ENCODE peak calls at places on chromosomes 12 and 14, in four cellular contexts. C is body of pancreas, P is GM12892, O is stomach. T is an unnamed sample.

GRCh38 chr12:116610971-116611541 is 51.9 kb downstream of the MAP1LC3B2 start:
- DNase-seq in P (no peak), C (no peak), O (no peak), T (peak; percentile 30)

GRCh38 chr14:21960636-21961035 is 287.0 kb upstream of the OR4E1 start:
- DNase-seq in P (no peak), C (no peak), O (no peak), T (peak; percentile 3)

GRCh38 chr12:114777052-114777451 is 93.1 kb upstream of the TBX3 start:
- DNase-seq in P (no peak), C (no peak), O (no peak), T (no peak)

GRCh38 chr14:68147331-68147730 is 327.8 kb downstream of the RAD51B start:
- DNase-seq in C (no peak), P (no peak), O (no peak), T (no peak)

GRCh38 chr14:72701610-72702009 is 192.3 kb downstream of the DPF3 start:
- DNase-seq in O (no peak), C (no peak), P (no peak), T (no peak)

GRCh38 chr14:78606111-78606510 is 435.9 kb downstream of the NRXN3 start:
- DNase-seq in O (no peak), C (no peak), P (no peak), T (no peak)

GRCh38 chr12:132505105-132505851 is 15.3 kb downstream of the FBRSL1 start:
- DNase-seq in P (no peak), C (no peak), O (no peak), T (peak; percentile 21)

GRCh38 chr12:105352049-105352448 is 21.6 kb downstream of the C12orf75 start:
- DNase-seq in O (no peak), C (no peak), P (no peak), T (no peak)

GRCh38 chr14:75648066-75648838 is 12.4 kb downstream of the ERG28 start:
- DNase-seq in C (peak; percentile 73), P (no peak), O (peak; percentile 75), T (no peak)

GRCh38 chr12:12745576-12746211 is 28.5 kb downstream of the CDKN1B start:
- DNase-seq in P (no peak), C (no peak), O (no peak), T (no peak)

GRCh38 chr12:108583971-108584370 is 13.9 kb downstream of the TMEM119 start:
- DNase-seq in O (no peak), P (no peak), C (no peak), T (no peak)

GRCh38 chr12:96749978-96750377 is 157.1 kb upstream of the NEDD1 start:
- DNase-seq in O (no peak), P (no peak), C (no peak), T (no peak)

GRCh38 chr14:100155881-100156645 is 3.4 kb downstream of the DEGS2 start:
- DNase-seq in C (no peak), O (no peak), P (no peak), T (no peak)

GRCh38 chr12:95543305-95543704 is 8.0 kb downstream of the USP44 start:
- DNase-seq in P (no peak), C (no peak), O (no peak), T (no peak)

GRCh38 chr14:101511620-101512395 is 49.5 kb upstream of the DIO3 start:
- DNase-seq in O (no peak), P (no peak), C (no peak), T (no peak)

GRCh38 chr12:92503029-92503931 is 199.5 kb upstream of the PLEKHG7 start:
- DNase-seq in C (peak; percentile 51), O (no peak), P (no peak), T (no peak)

GRCh38 chr12:50234347-50234746 is 49.0 kb downstream of the LIMA1 start:
- DNase-seq in O (peak; percentile 32), C (no peak), P (no peak), T (no peak)

GRCh38 chr14:104546591-104547309 is 32.8 kb upstream of the C14orf180 start:
- DNase-seq in P (no peak), C (no peak), O (no peak), T (no peak)

GRCh38 chr12:26700430-26700829 is 132.6 kb downstream of the ITPR2 start:
- DNase-seq in C (no peak), P (no peak), O (no peak), T (no peak)

GRCh38 chr12:99281277-99281676 is 366.3 kb upstream of the GARIN6 start:
- DNase-seq in O (no peak), P (no peak), C (no peak), T (no peak)

GRCh38 chr14:95526483-95527391 is 8.1 kb upstream of the GLRX5 start:
- DNase-seq in C (no peak), O (no peak), P (no peak), T (peak; percentile 75)

GRCh38 chr12:65824314-65824563 is at the start of gene HMGA2:
- DNase-seq in C (peak; percentile 35), P (no peak), O (no peak), T (no peak)

GRCh38 chr12:33248364-33248763 is 191.3 kb downstream of the SYT10 start:
- DNase-seq in P (no peak), C (no peak), O (no peak), T (no peak)

GRCh38 chr14:58368951-58369350 is 26.8 kb upstream of the TOMM20L start:
- DNase-seq in O (no peak), P (no peak), C (no peak), T (no peak)

GRCh38 chr14:37172024-37172869 is at the start of gene SLC25A21:
- DNase-seq in C (peak; percentile 81), P (no peak), O (peak; percentile 77), T (peak; percentile 92)

GRCh38 chr12:91818236-91819131 is 327.2 kb downstream of the BTG1 start:
- DNase-seq in P (no peak), C (no peak), O (no peak), T (no peak)

GRCh38 chr12:68746572-68747180 is 700 bp downstream of the SLC35E3 start:
- DNase-seq in P (peak; percentile 17), O (peak; percentile 39), C (peak; percentile 53), T (peak; percentile 65)

GRCh38 chr14:64639340-64639821 is 64.8 kb upstream of the PLEKHG3 start:
- DNase-seq in O (no peak), P (no peak), C (no peak), T (no peak)

GRCh38 chr12:50924439-50925341 is 27.7 kb upstream of the HIGD1C start:
- DNase-seq in O (peak; percentile 95), C (peak; percentile 94), P (peak; percentile 33), T (peak; percentile 96)

GRCh38 chr14:55556929-55557623 is 22.9 kb upstream of the KTN1 start:
- DNase-seq in O (peak; percentile 89), P (no peak), C (peak; percentile 83), T (no peak)

GRCh38 chr14:73718742-73719251 is 4.6 kb upstream of the PNMA1 start:
- DNase-seq in C (no peak), P (no peak), O (no peak), T (no peak)
- TF ChIP-seq POLR2A in C (no peak), P (no peak), O (no peak), T (no peak)

GRCh38 chr12:19303496-19303895 is 135.8 kb upstream of the AEBP2 start:
- DNase-seq in P (no peak), C (no peak), O (no peak), T (no peak)

GRCh38 chr12:19311165-19311564 is 128.1 kb upstream of the AEBP2 start:
- DNase-seq in C (no peak), P (no peak), O (no peak), T (no peak)

GRCh38 chr12:19304149-19304780 is 135.0 kb upstream of the AEBP2 start:
- DNase-seq in O (no peak), C (no peak), P (no peak), T (no peak)

GRCh38 chr12:19306366-19306765 is 132.9 kb upstream of the AEBP2 start:
- DNase-seq in P (no peak), O (no peak), C (no peak), T (no peak)

DNA sequence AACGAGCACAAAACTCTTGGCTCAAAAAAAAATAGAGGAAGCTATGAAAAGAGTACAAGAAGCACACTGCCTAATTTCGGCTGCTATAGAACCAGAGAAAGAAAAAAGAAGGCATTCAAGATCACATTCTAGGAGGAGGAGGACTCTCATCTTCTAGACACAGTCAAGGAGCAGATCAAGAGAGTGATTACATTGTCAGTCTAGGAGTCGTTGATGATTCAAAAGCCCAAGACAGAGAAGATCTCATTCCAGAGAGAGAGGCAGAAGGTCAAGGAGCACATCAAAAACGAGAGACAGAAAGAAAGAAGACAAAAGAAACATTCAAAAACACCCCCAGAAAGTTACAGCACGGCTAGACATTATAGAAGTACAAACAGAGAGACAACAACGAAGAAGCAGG is 131.8 kb upstream of the AEBP2 start:
- DNase-seq in O (no peak), P (no peak), C (no peak), T (no peak)
- TF ChIP-seq POLR2A in O (no peak), P (no peak), C (no peak), T (no peak)

GRCh38 chr14:33467967-33468366 is 482.9 kb downstream of the EGLN3 start:
- DNase-seq in O (no peak), C (no peak), P (no peak), T (no peak)

GRCh38 chr14:33464563-33464962 is 486.3 kb downstream of the EGLN3 start:
- DNase-seq in O (no peak), P (no peak), C (no peak), T (no peak)

GRCh38 chr14:33465952-33466700 is 484.7 kb downstream of the EGLN3 start:
- DNase-seq in C (no peak), P (no peak), O (no peak), T (no peak)

GRCh38 chr14:33460119-33460518 is 490.8 kb downstream of the EGLN3 start:
- DNase-seq in C (no peak), P (no peak), O (no peak), T (no peak)

DNA sequence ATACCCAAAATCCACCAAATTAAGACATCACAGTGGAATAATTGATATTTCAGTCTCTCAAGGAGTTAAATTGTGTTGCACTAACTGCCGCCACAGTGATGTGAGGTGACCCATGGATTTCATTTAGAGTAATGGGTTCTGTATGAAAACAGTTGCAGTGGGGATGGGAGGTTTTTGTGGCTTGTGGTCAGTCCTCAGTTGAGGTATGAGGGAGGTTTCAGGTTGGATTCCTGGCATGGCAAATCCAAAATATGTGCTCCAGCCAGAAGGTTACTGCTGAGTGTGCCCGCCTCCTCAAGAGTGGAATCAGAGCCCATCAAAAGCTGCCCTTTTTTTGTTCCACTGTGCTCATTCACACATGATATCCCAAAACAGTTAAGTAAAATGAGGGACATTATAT is 487.1 kb downstream of the EGLN3 start:
- DNase-seq in C (no peak), P (no peak), O (no peak), T (no peak)
- TF ChIP-seq POLR2A in C (no peak), P (no peak), O (no peak), T (no peak)

DNA sequence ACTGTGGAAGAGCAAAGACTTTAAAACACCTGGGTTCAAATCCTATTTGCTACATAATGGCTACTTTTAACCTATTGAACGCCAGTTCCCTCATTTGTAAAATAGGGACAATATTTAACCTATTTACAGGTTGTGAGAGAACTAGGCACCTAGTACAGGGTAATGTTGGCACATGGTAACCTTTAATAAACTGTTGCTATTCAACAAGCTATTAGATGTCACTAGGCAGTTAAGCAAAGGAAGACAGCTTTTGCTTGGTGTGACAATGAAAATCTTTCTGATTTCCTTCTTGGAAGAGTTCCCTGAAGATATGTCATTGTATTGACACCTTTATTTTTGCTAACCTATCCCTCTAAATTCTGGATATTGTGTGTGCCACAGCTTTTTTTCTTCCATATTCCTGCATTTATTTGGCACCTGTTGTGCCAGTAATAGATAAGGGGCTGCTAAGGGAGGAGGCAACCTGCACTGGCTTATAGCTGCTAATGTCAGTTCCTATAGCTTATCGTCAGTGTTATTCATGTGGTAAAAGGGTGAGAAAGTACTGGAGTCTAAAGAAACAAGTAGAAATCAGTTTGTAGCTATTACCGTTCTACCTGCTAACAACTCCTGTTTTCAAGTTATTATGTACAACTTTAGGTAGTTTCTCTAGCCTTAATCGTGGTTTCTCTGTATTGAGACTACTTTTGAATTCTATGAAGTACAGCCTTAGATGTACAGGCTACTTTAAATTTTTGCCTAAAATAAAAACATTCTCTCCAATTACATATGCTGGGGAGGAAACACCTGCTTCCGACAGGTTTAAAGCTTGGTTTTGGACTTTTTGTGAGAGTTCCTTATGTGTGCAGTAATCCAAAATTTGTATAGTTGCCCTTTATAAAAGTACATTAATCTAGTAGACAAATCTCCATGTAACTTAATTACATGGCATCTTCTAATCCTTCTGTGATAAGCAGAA is 24.3 kb downstream of the HIF1A start:
- DNase-seq in C (no peak), O (no peak), P (no peak), T (peak; percentile 45)
- TF ChIP-seq POLR2A in C (no peak), O (no peak), P (no peak), T (no peak)